ENCODE peak calls at places on chromosome 14, in seven cellular contexts. X is tibial nerve, Y is osteocyte, R is WTC11, W is tibial artery, D is epithelial cell of proximal tubule, L is HL-60. V is an unnamed sample.

GRCh38 chr14:51962678-51963077 is 26.7 kb upstream of the RTRAF start:
- DNase-seq in X (no peak), Y (no peak), R (no peak), W (no peak), D (no peak), L (no peak), V (no peak)

GRCh38 chr14:41824441-41824840 is 217.8 kb downstream of the LRFN5 start:
- DNase-seq in X (no peak), Y (no peak), R (no peak), W (no peak), D (no peak), L (no peak), V (no peak)

GRCh38 chr14:34699873-34700621 is 14.3 kb downstream of the CFL2 start:
- DNase-seq in X (no peak), Y (no peak), R (no peak), W (no peak), D (peak), L (no peak), V (peak)

GRCh38 chr14:55803506-55804197 is 223.6 kb downstream of the KTN1 start:
- DNase-seq in X (no peak), Y (no peak), R (no peak), W (no peak), D (no peak), L (no peak), V (no peak)

GRCh38 chr14:99753225-99754140 is 39.7 kb upstream of the EML1 start:
- DNase-seq in X (no peak), Y (no peak), R (peak), W (no peak), D (no peak), L (no peak), V (no peak)

GRCh38 chr14:103916636-103917262 is 11.5 kb upstream of the TDRD9 start:
- DNase-seq in X (no peak), Y (no peak), R (no peak), W (peak), D (no peak), L (no peak), V (no peak)

GRCh38 chr14:99435327-99435726 is 45.3 kb downstream of the SETD3 start:
- DNase-seq in X (no peak), Y (no peak), R (no peak), W (no peak), D (no peak), L (no peak), V (no peak)

GRCh38 chr14:20623798-20624197 is 17.7 kb downstream of the OR6S1 start:
- DNase-seq in X (no peak), Y (no peak), R (peak), W (no peak), D (no peak), L (no peak), V (no peak)

GRCh38 chr14:105420976-105421674 is 1.5 kb downstream of the MTA1 start:
- DNase-seq in X (no peak), Y (no peak), R (no peak), W (no peak), D (no peak), L (no peak), V (no peak)

GRCh38 chr14:90900712-90901111 is 84.5 kb upstream of the TTC7B start:
- DNase-seq in X (no peak), Y (no peak), R (no peak), W (no peak), D (no peak), L (no peak), V (no peak)

GRCh38 chr14:105863296-105864108 is 337.1 kb downstream of the TMEM121 start:
- DNase-seq in X (peak), Y (peak), R (peak), W (peak), D (no peak), L (no peak), V (no peak)

GRCh38 chr14:53663709-53664108 is 292.9 kb downstream of the BMP4 start:
- DNase-seq in X (no peak), Y (no peak), R (peak), W (no peak), D (no peak), L (no peak), V (peak)
- TF ChIP-seq CTCF in X (no peak), Y (peak), R (no peak), W (no peak), D (peak), L (no peak), V (peak)

DNA sequence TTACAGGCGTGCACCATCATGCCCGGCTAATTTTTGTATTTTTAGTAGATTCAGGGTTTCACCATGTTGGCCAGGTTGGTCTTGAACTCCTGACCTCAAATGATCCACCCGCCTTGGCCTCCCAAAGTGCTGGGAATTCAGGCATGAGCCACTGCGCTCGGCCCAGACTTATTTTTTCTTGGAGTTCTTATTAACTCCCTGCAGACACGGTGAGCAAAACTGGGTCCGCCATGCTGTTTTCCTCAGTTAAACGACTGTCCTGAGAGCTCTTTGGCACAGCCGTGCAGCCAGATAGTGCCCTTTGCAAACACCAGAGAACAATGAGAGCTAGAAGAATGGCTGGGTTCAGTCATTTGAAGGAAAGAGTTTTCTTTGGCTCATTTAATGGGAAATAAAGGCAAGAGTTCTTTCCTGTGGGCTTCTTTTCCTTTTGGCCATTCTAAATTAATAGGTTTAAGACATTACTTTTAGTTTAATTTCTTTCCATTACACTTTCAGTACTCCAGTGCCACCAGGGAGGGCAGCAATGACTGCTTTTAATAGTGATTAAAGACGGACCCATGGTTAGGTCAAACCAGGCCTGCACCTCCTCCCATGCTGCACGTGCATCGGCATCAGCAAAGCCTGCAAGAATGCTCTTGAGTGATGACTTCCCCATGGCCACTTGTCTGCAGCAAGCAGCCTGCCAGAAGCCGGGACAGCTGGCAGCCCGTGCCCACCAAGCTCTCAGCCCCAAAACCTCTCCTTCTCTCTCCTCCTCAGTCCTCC is 60.7 kb downstream of the VCPKMT start:
- DNase-seq in X (no peak), Y (no peak), R (no peak), W (no peak), D (no peak), L (no peak), V (no peak)
- TF ChIP-seq CTCF in X (no peak), Y (no peak), R (no peak), W (no peak), D (peak), L (no peak), V (no peak)

GRCh38 chr14:59570122-59570521 is 6.5 kb downstream of the CCDC175 start:
- DNase-seq in X (no peak), Y (no peak), R (no peak), W (no peak), D (no peak), L (no peak), V (no peak)
- TF ChIP-seq CTCF in X (no peak), Y (no peak), R (no peak), W (no peak), D (peak), L (peak), V (no peak)

DNA sequence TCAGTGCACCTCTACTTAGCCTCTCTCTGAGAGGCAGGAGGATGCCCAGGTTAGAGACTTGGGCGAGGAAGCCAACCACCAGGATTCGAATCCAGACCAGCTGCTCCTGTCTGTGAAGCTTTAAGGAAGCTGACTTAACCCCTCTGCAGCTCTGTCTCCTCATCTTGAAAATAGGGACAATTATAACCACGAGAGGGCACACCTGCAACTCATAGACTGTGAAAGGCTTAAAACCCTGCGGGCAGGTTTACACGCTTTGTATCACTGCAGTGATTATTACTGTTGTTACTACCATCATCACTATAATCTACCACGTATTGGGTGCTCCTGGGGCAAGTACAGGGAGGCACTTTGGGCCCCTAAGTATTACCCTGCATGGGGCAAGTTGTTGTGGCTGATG is 379.8 kb downstream of the VRK1 start:
- DNase-seq in X (no peak), Y (no peak), R (no peak), W (no peak), D (no peak), L (peak), V (no peak)
- TF ChIP-seq CTCF in X (no peak), Y (no peak), R (peak), W (no peak), D (peak), L (peak), V (peak)

DNA sequence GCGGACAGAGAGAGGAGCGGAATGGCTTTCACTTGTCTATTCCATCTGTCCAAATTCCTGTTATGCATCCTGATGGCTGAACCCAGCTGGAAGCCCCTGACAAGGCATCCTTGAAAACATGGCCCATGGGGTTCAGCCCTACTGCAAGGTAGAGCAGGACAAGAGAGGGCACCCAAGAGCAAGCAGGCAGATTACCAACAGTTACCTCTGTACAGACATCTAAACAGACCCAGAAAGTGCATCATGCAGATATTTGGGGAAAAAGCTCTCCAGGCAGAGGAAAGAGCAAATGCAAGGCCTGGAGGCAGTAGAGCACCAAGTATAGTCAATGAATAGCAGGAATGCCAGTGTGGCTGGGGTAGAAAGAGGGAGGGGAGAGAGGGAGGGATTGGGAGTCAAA is 407.5 kb downstream of the PCNX1 start:
- DNase-seq in X (no peak), Y (no peak), R (no peak), W (no peak), D (no peak), L (no peak), V (no peak)
- TF ChIP-seq CTCF in X (no peak), Y (no peak), R (no peak), W (no peak), D (no peak), L (no peak), V (no peak)